ENCODE peak calls at places on chromosomes 16 and 17, in five cellular contexts. Q is neuronal stem cell, F is H1, D is IMR-90, W is H9. Z is an unnamed sample.

GRCh38 chr17:55200904-55201608 is 63.7 kb upstream of the HLF start:
- DNase-seq in D (no peak), Q (no peak), F (no peak), W (no peak), Z (no peak)

GRCh38 chr16:77574867-77575619 is 140.2 kb upstream of the ADAMTS18 start:
- DNase-seq in D (no peak), W (no peak), F (no peak), Q (no peak), Z (no peak)

GRCh38 chr17:50953831-50954601 is 87.9 kb upstream of the TOB1 start:
- DNase-seq in Q (no peak), F (no peak), W (peak; percentile 93), D (peak; percentile 82), Z (peak; percentile 69)

GRCh38 chr16:15751940-15752339 is 101.9 kb downstream of the NDE1 start:
- DNase-seq in Q (no peak), W (no peak), F (no peak), D (no peak), Z (no peak)

GRCh38 chr17:63973930-63974593 is 1.3 kb upstream of the SCN4A start:
- DNase-seq in W (no peak), D (peak; percentile 21), F (no peak), Q (no peak), Z (no peak)

GRCh38 chr16:15521758-15522509 is 87.5 kb downstream of the BMERB1 start:
- DNase-seq in F (no peak), W (no peak), Q (no peak), D (no peak), Z (peak; percentile 23)

GRCh38 chr16:65728652-65729051 is 606.8 kb upstream of the CDH11 start:
- DNase-seq in Q (no peak), F (no peak), D (no peak), W (no peak), Z (peak; percentile 7)

GRCh38 chr17:44221072-44221861 is 1.8 kb upstream of the UBTF start:
- DNase-seq in Q (peak; percentile 76), F (peak; percentile 84), W (peak; percentile 84), D (peak; percentile 81), Z (peak; percentile 94)

GRCh38 chr16:23510154-23510914 is at the start of gene GGA2:
- DNase-seq in D (peak; percentile 74), W (peak; percentile 80), Q (peak; percentile 72), F (peak; percentile 87), Z (peak; percentile 84)

GRCh38 chr16:88785106-88785924 is at the start of gene PIEZO1:
- DNase-seq in W (no peak), Q (no peak), F (no peak), D (peak; percentile 52), Z (peak; percentile 46)

GRCh38 chr17:73883175-73883574 is 238.9 kb upstream of the SDK2 start:
- DNase-seq in W (no peak), F (no peak), Q (no peak), D (no peak), Z (no peak)

GRCh38 chr16:84379731-84380369 is 11.5 kb downstream of the ATP2C2 start:
- DNase-seq in Q (no peak), W (no peak), F (no peak), D (no peak), Z (peak; percentile 37)

GRCh38 chr17:17110520-17110919 is 68.3 kb downstream of the MPRIP start:
- DNase-seq in F (no peak), Q (no peak), D (no peak), W (no peak), Z (no peak)

GRCh38 chr16:50446861-50447260 is 78.1 kb upstream of the BRD7 start:
- DNase-seq in Q (no peak), W (no peak), D (no peak), F (no peak), Z (no peak)

GRCh38 chr16:70508752-70509151 is 14.6 kb downstream of the COG4 start:
- DNase-seq in D (no peak), W (no peak), F (no peak), Q (no peak), Z (no peak)

GRCh38 chr17:81898029-81898866 is 3.8 kb upstream of the NPB start:
- DNase-seq in W (no peak), D (peak; percentile 81), Q (no peak), F (no peak), Z (peak; percentile 47)

GRCh38 chr17:76538941-76539340 is 903 bp upstream of the PRCD start:
- DNase-seq in F (no peak), W (no peak), Q (no peak), D (no peak), Z (no peak)

GRCh38 chr17:76537578-76538280 is at the start of gene CYGB:
- DNase-seq in W (no peak), D (no peak), Q (no peak), F (no peak), Z (peak; percentile 30)

GRCh38 chr17:76540381-76541300 is 797 bp downstream of the PRCD start:
- DNase-seq in F (peak; percentile 88), W (peak; percentile 100), Q (peak; percentile 87), D (peak; percentile 94), Z (peak; percentile 99)

GRCh38 chr17:76538281-76538931 is 897 bp upstream of the CYGB start:
- DNase-seq in D (no peak), W (peak; percentile 68), Q (no peak), F (no peak), Z (peak; percentile 40)

GRCh38 chr17:76539631-76540271 is at the start of gene PRCD:
- DNase-seq in F (no peak), Q (no peak), D (no peak), W (peak; percentile 58), Z (peak; percentile 71)
- H2AK5ac ChIP-seq in F (no peak within 1 kb of the TSS), Q (peak within 1 kb of the TSS; percentile 85), D (peak within 1 kb of the TSS; percentile 96), W (no peak within 1 kb of the TSS), Z (no peak within 1 kb of the TSS)

GRCh38 chr17:19248149-19248922 is 11.2 kb downstream of the EPN2 start:
- DNase-seq in Q (no peak), D (no peak), F (no peak), W (no peak), Z (peak; percentile 19)
- H3K4me1 ChIP-seq in Q (peaks cover 3% of the 10 kb centered on the region), D (peaks cover 16% of the 10 kb centered on the region), F (no peaks in the 10 kb centered on the region), W (peaks cover 2% of the 10 kb centered on the region), Z (peaks cover 13% of the 10 kb centered on the region)

GRCh38 chr16:11588321-11589244 is 1.9 kb upstream of the LITAF start:
- DNase-seq in D (no peak), Q (no peak), W (no peak), F (no peak), Z (no peak)
- H3K4me2 ChIP-seq in D (no peak overlapping the region), Q (no peak overlapping the region), W (no peak overlapping the region), F (no peak overlapping the region), Z (no peak overlapping the region)

GRCh38 chr17:19386974-19387920 is at the start of gene MFAP4:
- DNase-seq in Q (no peak), W (peak; percentile 87), F (peak; percentile 66), D (peak; percentile 90), Z (peak; percentile 71)
- H2AK5ac ChIP-seq in Q (peak within 1 kb of the TSS; percentile 65), W (no peak within 1 kb of the TSS), F (peak within 1 kb of the TSS; percentile 53), D (peak within 1 kb of the TSS; percentile 95), Z (peak within 1 kb of the TSS; percentile 85)

DNA sequence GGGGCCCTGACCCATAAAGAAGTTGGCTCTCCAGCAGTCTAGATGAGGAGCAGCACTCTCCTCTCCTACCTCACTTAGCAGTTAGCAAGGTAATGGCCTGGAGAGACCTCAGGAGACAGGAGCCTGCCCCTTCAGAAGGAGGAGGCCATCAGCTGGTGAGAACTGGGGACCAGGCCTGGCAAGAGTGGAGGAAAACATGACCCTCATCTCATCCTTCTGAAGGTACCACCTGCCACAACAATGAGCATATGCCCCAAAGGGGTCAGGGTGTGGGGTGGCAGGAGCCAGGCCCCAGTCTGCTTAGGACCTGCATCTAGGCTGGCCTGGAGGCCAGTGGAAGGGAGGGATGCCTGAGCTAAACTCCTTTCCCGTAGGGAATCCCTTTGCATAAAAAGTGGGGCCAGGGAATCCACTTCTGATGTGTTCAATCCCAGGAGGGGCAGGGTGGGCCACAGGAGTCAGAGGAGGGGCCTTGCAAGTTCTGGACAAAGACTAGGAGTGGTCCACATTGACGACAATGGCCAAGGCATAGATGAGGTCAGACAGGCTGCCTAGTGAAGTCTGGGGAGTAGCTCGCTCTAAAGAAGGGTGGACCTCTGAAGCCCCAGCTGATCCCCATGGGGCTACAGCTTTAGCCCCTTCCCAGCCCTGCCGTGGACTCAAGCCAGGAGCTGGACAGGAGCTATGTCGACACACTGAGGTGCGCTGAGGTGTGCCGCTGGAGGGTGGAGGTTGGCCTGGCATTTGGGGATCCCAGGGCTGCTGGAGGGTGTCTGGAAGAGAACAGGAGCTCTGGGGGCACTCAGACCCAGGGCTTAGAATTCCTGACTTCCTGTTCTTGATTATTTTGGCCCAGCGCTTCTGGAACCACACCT is 986 bp downstream of the SEBOX start:
- DNase-seq in D (no peak), W (no peak), F (no peak), Q (no peak), Z (no peak)
- H3K4me1 ChIP-seq in D (no peaks in the 10 kb centered on the region), W (no peaks in the 10 kb centered on the region), F (no peaks in the 10 kb centered on the region), Q (no peaks in the 10 kb centered on the region), Z (no peaks in the 10 kb centered on the region)

Z was measured in mesendoderm.